ENCODE peak calls at places on chromosomes 16 and 17, in six cellular contexts. Z, Q, O, B, U and F are unnamed samples.

GRCh38 chr16:56985288-56985961 is 3.9 kb upstream of the NLRC5 start:
- DNase-seq in Z (no peak), Q (peak), O (no peak), B (peak), U (peak), F (no peak)

GRCh38 chr16:63981639-63982038 is 1140.2 kb downstream of the CDH11 start:
- DNase-seq in Z (peak), Q (no peak), O (no peak), B (peak), U (no peak), F (no peak)

GRCh38 chr16:11233727-11234376 is 22.2 kb downstream of the SOCS1 start:
- DNase-seq in Z (no peak), Q (no peak), O (peak), B (no peak), U (no peak), F (peak)

GRCh38 chr17:81030726-81031570 is 4.0 kb upstream of the BAIAP2 start:
- DNase-seq in Z (no peak), Q (no peak), O (no peak), B (no peak), U (no peak), F (no peak)

GRCh38 chr16:6643083-6643686 is 689.5 kb upstream of the RBFOX1 start:
- DNase-seq in Z (peak), Q (peak), O (peak), B (peak), U (peak), F (peak)

GRCh38 chr17:45312477-45313418 is 4.1 kb downstream of the MAP3K14 start:
- DNase-seq in Z (no peak), Q (no peak), O (no peak), B (peak), U (no peak), F (no peak)

GRCh38 chr17:8964801-8965393 is 610 bp downstream of the PIK3R5 start:
- DNase-seq in Z (no peak), Q (no peak), O (peak), B (no peak), U (peak), F (no peak)

GRCh38 chr16:56549744-56550385 is 15.0 kb upstream of the MT4 start:
- DNase-seq in Z (no peak), Q (peak), O (no peak), B (peak), U (peak), F (no peak)

GRCh38 chr17:72191901-72192300 is 71.1 kb downstream of the SOX9 start:
- DNase-seq in Z (no peak), Q (no peak), O (no peak), B (no peak), U (no peak), F (no peak)

GRCh38 chr16:2429771-2430663 is 770 bp downstream of the CCNF start:
- DNase-seq in Z (no peak), Q (peak), O (no peak), B (peak), U (peak), F (no peak)

GRCh38 chr17:81471804-81472456 is 40.7 kb downstream of the ACTG1 start:
- DNase-seq in Z (no peak), Q (no peak), O (peak), B (no peak), U (no peak), F (no peak)

GRCh38 chr16:65604771-65605170 is 482.9 kb upstream of the CDH11 start:
- DNase-seq in Z (no peak), Q (no peak), O (no peak), B (no peak), U (no peak), F (no peak)

GRCh38 chr17:46782250-46782953 is 36.1 kb downstream of the WNT3 start:
- DNase-seq in Z (no peak), Q (no peak), O (peak), B (peak), U (peak), F (no peak)

GRCh38 chr16:87703835-87704375 is 61.9 kb downstream of the KLHDC4 start:
- DNase-seq in Z (no peak), Q (no peak), O (no peak), B (no peak), U (no peak), F (no peak)

GRCh38 chr16:27211026-27211425 is 7.7 kb downstream of the KDM8 start:
- DNase-seq in Z (no peak), Q (no peak), O (no peak), B (no peak), U (no peak), F (no peak)

GRCh38 chr16:11359370-11359769 is 14.1 kb downstream of the RMI2 start:
- DNase-seq in Z (no peak), Q (peak), O (no peak), B (peak), U (peak), F (no peak)

GRCh38 chr16:74107795-74108610 is 188.6 kb upstream of the PSMD7 start:
- DNase-seq in Z (peak), Q (peak), O (peak), B (peak), U (peak), F (peak)

GRCh38 chr16:82043680-82044584 is 8.9 kb downstream of the HSD17B2 start:
- DNase-seq in Z (no peak), Q (peak), O (no peak), B (peak), U (no peak), F (no peak)

GRCh38 chr16:55725055-55725777 is 69.4 kb downstream of the SLC6A2 start:
- DNase-seq in Z (no peak), Q (no peak), O (no peak), B (no peak), U (no peak), F (no peak)

GRCh38 chr17:74779948-74780400 is 3.8 kb upstream of the NAT9 start:
- DNase-seq in Z (no peak), Q (no peak), O (no peak), B (no peak), U (no peak), F (no peak)

GRCh38 chr17:79950711-79951110 is 85.0 kb downstream of the TBC1D16 start:
- DNase-seq in Z (peak), Q (no peak), O (peak), B (no peak), U (no peak), F (no peak)

GRCh38 chr16:19704321-19705130 is 13.5 kb downstream of the KNOP1 start:
- DNase-seq in Z (no peak), Q (peak), O (no peak), B (peak), U (peak), F (no peak)

GRCh38 chr17:60333628-60334031 is 58.3 kb downstream of the USP32 start:
- DNase-seq in Z (no peak), Q (peak), O (no peak), B (peak), U (no peak), F (no peak)

GRCh38 chr16:75053791-75054555 is 55.1 kb downstream of the ZNRF1 start:
- DNase-seq in Z (no peak), Q (no peak), O (no peak), B (no peak), U (no peak), F (no peak)

GRCh38 chr16:56657555-56658430 is at the start of gene MT1F:
- DNase-seq in Z (peak), Q (peak), O (peak), B (peak), U (peak), F (peak)

GRCh38 chr17:79747508-79748295 is 17.0 kb downstream of the ENPP7 start:
- DNase-seq in Z (no peak), Q (no peak), O (peak), B (no peak), U (no peak), F (no peak)

GRCh38 chr16:29717113-29717512 is 28.7 kb downstream of the C16orf54 start:
- DNase-seq in Z (no peak), Q (no peak), O (no peak), B (no peak), U (no peak), F (no peak)

GRCh38 chr17:81929253-81930141 is 2.0 kb upstream of the MAFG start:
- DNase-seq in Z (no peak), Q (no peak), O (no peak), B (no peak), U (peak), F (no peak)

GRCh38 chr16:57648125-57648524 is 19.7 kb downstream of the ADGRG1 start:
- DNase-seq in Z (no peak), Q (no peak), O (no peak), B (no peak), U (no peak), F (no peak)

GRCh38 chr16:89402962-89403361 is 87.4 kb downstream of the ANKRD11 start:
- DNase-seq in Z (no peak), Q (no peak), O (no peak), B (no peak), U (no peak), F (no peak)

GRCh38 chr16:81581107-81581506 is 136.5 kb downstream of the CMIP start:
- DNase-seq in Z (no peak), Q (no peak), O (no peak), B (no peak), U (peak), F (no peak)

GRCh38 chr16:12798846-12799245 is 4.8 kb downstream of the CPPED1 start:
- DNase-seq in Z (no peak), Q (no peak), O (no peak), B (no peak), U (no peak), F (no peak)

GRCh38 chr16:72073831-72074230 is 10.8 kb downstream of the HPR start:
- DNase-seq in Z (no peak), Q (no peak), O (no peak), B (no peak), U (no peak), F (no peak)

GRCh38 chr17:43912635-43913304 is 5.4 kb upstream of the MPP2 start:
- DNase-seq in Z (no peak), Q (no peak), O (no peak), B (no peak), U (no peak), F (no peak)

GRCh38 chr17:70120420-70120819 is 45.4 kb downstream of the KCNJ16 start:
- DNase-seq in Z (no peak), Q (no peak), O (no peak), B (no peak), U (no peak), F (no peak)
- H4K91ac ChIP-seq in Z (no peak), Q (no peak), O (no peak), B (no peak), U (no peak), F (no peak)

GRCh38 chr16:67535201-67535600 is 6.6 kb downstream of the RIPOR1 start:
- DNase-seq in Z (no peak), Q (no peak), O (no peak), B (no peak), U (no peak), F (no peak)
- H4K91ac ChIP-seq in Z (no peak), Q (no peak), O (no peak), B (no peak), U (no peak), F (no peak)

GRCh38 chr17:40602445-40603443 is 37.5 kb upstream of the CCR7 start:
- DNase-seq in Z (no peak), Q (no peak), O (no peak), B (peak), U (no peak), F (no peak)

GRCh38 chr17:40607641-40608040 is 40.0 kb downstream of the SMARCE1 start:
- DNase-seq in Z (no peak), Q (no peak), O (no peak), B (no peak), U (no peak), F (no peak)

GRCh38 chr17:40605301-40605700 is 40.0 kb upstream of the CCR7 start:
- DNase-seq in Z (no peak), Q (no peak), O (no peak), B (no peak), U (no peak), F (no peak)

GRCh38 chr17:40606548-40607353 is 40.9 kb downstream of the SMARCE1 start:
- DNase-seq in Z (no peak), Q (no peak), O (no peak), B (no peak), U (peak), F (no peak)

DNA sequence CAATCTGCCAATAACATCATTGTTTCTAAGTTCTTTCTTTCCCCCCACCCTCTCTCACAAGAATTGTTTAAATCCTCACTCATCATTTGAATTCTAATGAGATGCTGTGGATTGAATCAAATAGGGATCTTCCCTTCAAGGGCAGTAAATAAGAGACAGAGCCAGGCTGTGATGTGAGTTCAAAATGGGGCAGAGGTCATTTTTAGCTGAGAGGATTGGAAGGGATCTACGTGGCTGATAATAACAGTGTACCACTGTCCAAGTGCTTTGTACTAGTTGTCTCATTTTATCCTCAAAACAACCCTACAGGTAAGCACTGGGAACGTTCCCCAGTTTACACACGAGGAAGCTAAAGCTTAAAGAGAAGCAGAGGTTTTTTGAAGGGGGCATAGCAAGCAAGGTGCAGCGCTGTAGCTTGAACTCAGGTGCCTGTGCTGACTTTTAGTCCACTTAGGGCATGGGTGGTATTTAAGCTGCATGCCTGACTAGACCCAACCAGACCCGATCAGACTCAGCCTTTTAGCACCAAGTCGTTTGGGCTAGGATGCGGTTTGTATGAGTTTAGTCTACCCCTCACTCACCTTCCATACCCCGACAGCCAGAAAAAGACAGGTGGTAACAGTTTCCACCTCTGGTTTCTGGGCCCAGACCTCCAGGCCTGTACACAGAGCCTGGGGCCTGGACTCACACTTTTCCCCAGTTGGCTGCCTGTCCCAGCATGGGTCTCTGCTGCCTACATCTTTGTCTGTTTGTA is 39.2 kb upstream of the CCR7 start:
- DNase-seq in Z (no peak), Q (no peak), O (no peak), B (no peak), U (no peak), F (no peak)
- H4K91ac ChIP-seq in Z (no peak), Q (no peak), O (no peak), B (no peak), U (peak), F (no peak)

GRCh38 chr16:9013508-9013864 is 49.8 kb upstream of the USP7 start:
- DNase-seq in Z (no peak), Q (no peak), O (no peak), B (no peak), U (no peak), F (no peak)
- H4K91ac ChIP-seq in Z (no peak), Q (no peak), O (no peak), B (no peak), U (no peak), F (no peak)

DNA sequence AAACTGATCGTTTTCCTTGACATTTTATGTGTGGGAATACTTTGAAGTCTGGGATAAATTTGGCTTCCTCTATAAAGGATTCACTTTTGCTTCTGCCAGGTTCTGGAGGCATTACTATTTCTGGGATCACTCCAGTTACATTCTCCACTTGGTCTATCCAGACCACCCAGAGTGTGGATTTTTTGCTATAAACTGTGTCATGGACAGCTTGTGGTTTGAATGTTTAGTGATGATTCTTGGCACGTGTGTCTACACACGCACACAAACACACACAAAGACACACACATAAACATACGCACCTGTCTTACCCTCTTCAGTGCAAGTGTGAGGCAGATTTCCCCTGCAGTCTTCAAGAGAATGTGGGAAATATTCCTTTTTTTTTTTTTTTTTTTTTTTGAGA is 27.4 kb upstream of the MSI2 start:
- DNase-seq in Z (no peak), Q (no peak), O (no peak), B (no peak), U (no peak), F (no peak)
- H4K91ac ChIP-seq in Z (no peak), Q (no peak), O (no peak), B (no peak), U (no peak), F (no peak)